ENCODE peak calls at places on chromosome 11, in nine cellular contexts. One of them, this sample, is unnamed.

GRCh38 chr11:106156290-106156937 is 79.0 kb downstream of the AASDHPPT start:
- DNase-seq in AML-193: peak
- DNase-seq in stimulated activated CD4-positive, alpha-beta T cell treated with anti-CD3 and anti-CD28 coated beads, TNF-alpha, amount 100 ng/mL, for 48 hours: no peak
- DNase-seq in hippocampal formation: peak
- DNase-seq in HL-60: peak
- DNase-seq in GDM1: no peak
- DNase-seq in A549: peak
- DNase-seq in T follicular helper cell: no peak
- DNase-seq in GM23248: peak
- DNase-seq in this sample: peak

GRCh38 chr11:48307760-48308386 is 1.9 kb downstream of the OR4S1 start:
- DNase-seq in AML-193: peak
- DNase-seq in stimulated activated CD4-positive, alpha-beta T cell treated with anti-CD3 and anti-CD28 coated beads, TNF-alpha, amount 100 ng/mL, for 48 hours: peak
- DNase-seq in hippocampal formation: peak
- DNase-seq in HL-60: no peak
- DNase-seq in GDM1: peak
- DNase-seq in A549: peak
- DNase-seq in T follicular helper cell: peak
- DNase-seq in GM23248: peak
- DNase-seq in this sample: peak

GRCh38 chr11:280762-281485 is 2.7 kb downstream of the NLRP6 start:
- DNase-seq in AML-193: no peak
- DNase-seq in stimulated activated CD4-positive, alpha-beta T cell treated with anti-CD3 and anti-CD28 coated beads, TNF-alpha, amount 100 ng/mL, for 48 hours: no peak
- DNase-seq in hippocampal formation: no peak
- DNase-seq in HL-60: no peak
- DNase-seq in GDM1: no peak
- DNase-seq in A549: no peak
- DNase-seq in T follicular helper cell: no peak
- DNase-seq in GM23248: peak
- DNase-seq in this sample: no peak

GRCh38 chr11:8722156-8722555 is 39.6 kb downstream of the RPL27A start:
- DNase-seq in AML-193: no peak
- DNase-seq in stimulated activated CD4-positive, alpha-beta T cell treated with anti-CD3 and anti-CD28 coated beads, TNF-alpha, amount 100 ng/mL, for 48 hours: no peak
- DNase-seq in hippocampal formation: no peak
- DNase-seq in HL-60: no peak
- DNase-seq in GDM1: no peak
- DNase-seq in A549: no peak
- DNase-seq in T follicular helper cell: no peak
- DNase-seq in GM23248: no peak
- DNase-seq in this sample: peak

GRCh38 chr11:8329961-8330361 is 66.3 kb upstream of the LMO1 start:
- DNase-seq in AML-193: no peak
- DNase-seq in stimulated activated CD4-positive, alpha-beta T cell treated with anti-CD3 and anti-CD28 coated beads, TNF-alpha, amount 100 ng/mL, for 48 hours: no peak
- DNase-seq in hippocampal formation: no peak
- DNase-seq in HL-60: no peak
- DNase-seq in GDM1: no peak
- DNase-seq in A549: no peak
- DNase-seq in T follicular helper cell: no peak
- DNase-seq in GM23248: no peak
- DNase-seq in this sample: no peak

GRCh38 chr11:112289588-112290461 is 29.2 kb upstream of the PLET1 start:
- DNase-seq in AML-193: peak
- DNase-seq in stimulated activated CD4-positive, alpha-beta T cell treated with anti-CD3 and anti-CD28 coated beads, TNF-alpha, amount 100 ng/mL, for 48 hours: peak
- DNase-seq in hippocampal formation: peak
- DNase-seq in HL-60: no peak
- DNase-seq in GDM1: peak
- DNase-seq in A549: peak
- DNase-seq in T follicular helper cell: peak
- DNase-seq in GM23248: peak
- DNase-seq in this sample: peak

GRCh38 chr11:87265132-87265531 is 227.4 kb downstream of the TMEM135 start:
- DNase-seq in AML-193: no peak
- DNase-seq in stimulated activated CD4-positive, alpha-beta T cell treated with anti-CD3 and anti-CD28 coated beads, TNF-alpha, amount 100 ng/mL, for 48 hours: no peak
- DNase-seq in hippocampal formation: peak
- DNase-seq in HL-60: no peak
- DNase-seq in GDM1: no peak
- DNase-seq in A549: no peak
- DNase-seq in T follicular helper cell: no peak
- DNase-seq in GM23248: peak
- DNase-seq in this sample: peak

GRCh38 chr11:45298718-45299117 is 12.6 kb upstream of the SYT13 start:
- DNase-seq in AML-193: no peak
- DNase-seq in stimulated activated CD4-positive, alpha-beta T cell treated with anti-CD3 and anti-CD28 coated beads, TNF-alpha, amount 100 ng/mL, for 48 hours: no peak
- DNase-seq in hippocampal formation: no peak
- DNase-seq in HL-60: no peak
- DNase-seq in GDM1: no peak
- DNase-seq in A549: no peak
- DNase-seq in T follicular helper cell: no peak
- DNase-seq in GM23248: no peak
- DNase-seq in this sample: no peak

GRCh38 chr11:46346886-46347636 is at the start of gene DGKZ:
- DNase-seq in AML-193: peak
- DNase-seq in stimulated activated CD4-positive, alpha-beta T cell treated with anti-CD3 and anti-CD28 coated beads, TNF-alpha, amount 100 ng/mL, for 48 hours: peak
- DNase-seq in hippocampal formation: peak
- DNase-seq in HL-60: peak
- DNase-seq in GDM1: peak
- DNase-seq in A549: peak
- DNase-seq in T follicular helper cell: peak
- DNase-seq in GM23248: peak
- DNase-seq in this sample: peak

GRCh38 chr11:9609841-9610240 is 36.4 kb downstream of the WEE1 start:
- DNase-seq in AML-193: no peak
- DNase-seq in stimulated activated CD4-positive, alpha-beta T cell treated with anti-CD3 and anti-CD28 coated beads, TNF-alpha, amount 100 ng/mL, for 48 hours: no peak
- DNase-seq in hippocampal formation: no peak
- DNase-seq in HL-60: no peak
- DNase-seq in GDM1: no peak
- DNase-seq in A549: no peak
- DNase-seq in T follicular helper cell: no peak
- DNase-seq in GM23248: no peak
- DNase-seq in this sample: no peak

GRCh38 chr11:92314499-92314898 is 89.9 kb downstream of the FAT3 start:
- DNase-seq in AML-193: no peak
- DNase-seq in stimulated activated CD4-positive, alpha-beta T cell treated with anti-CD3 and anti-CD28 coated beads, TNF-alpha, amount 100 ng/mL, for 48 hours: no peak
- DNase-seq in hippocampal formation: no peak
- DNase-seq in HL-60: no peak
- DNase-seq in GDM1: no peak
- DNase-seq in A549: no peak
- DNase-seq in T follicular helper cell: no peak
- DNase-seq in GM23248: peak
- DNase-seq in this sample: peak

This sample was measured in EH.